ENCODE peak calls at places on chromosomes 4 and X, in nine cellular contexts. I is stimulated activated CD4-positive, alpha-beta T cell treated with anti-CD3 and anti-CD28 coated beads, Interleukin-15, amount 100 ng/mL, for 24 hours; J is CD14-positive monocyte; O is lung microvascular endothelial cell; E is nephron progenitor cell; Y is SJCRH30; C is GM06990; F is CD8-positive, alpha-beta memory T cell; H is psoas muscle. Q is an unnamed sample.

GRCh38 chr4:8067274-8067936 is 91.2 kb downstream of the ABLIM2 start:
- DNase-seq in H (peak), E (no peak), J (no peak), I (no peak), F (no peak), O (no peak), Y (no peak), C (no peak), Q (no peak)

GRCh38 chr4:142408003-142408441 is 438.1 kb downstream of the INPP4B start:
- DNase-seq in I (no peak), Y (peak), O (peak), C (no peak), H (no peak), E (no peak), F (no peak), J (no peak), Q (no peak)

GRCh38 chr4:76377922-76378321 is 43.0 kb downstream of the CCDC158 start:
- DNase-seq in I (peak), F (peak), C (no peak), O (peak), Y (peak), J (peak), H (no peak), E (peak), Q (no peak)

GRCh38 chrX:121165930-121166359 is 118.5 kb downstream of the GLUD2 start:
- DNase-seq in E (no peak), F (no peak), Y (no peak), C (no peak), O (no peak), H (no peak), I (no peak), J (no peak), Q (no peak)

GRCh38 chrX:3428762-3429161 is 82.3 kb upstream of the MXRA5 start:
- DNase-seq in I (no peak), O (no peak), H (no peak), E (no peak), Y (no peak), J (no peak), F (no peak), C (no peak), Q (no peak)

GRCh38 chr4:1015746-1016145 is 4.3 kb downstream of the FGFRL1 start:
- DNase-seq in C (no peak), I (no peak), H (no peak), F (no peak), O (no peak), E (no peak), Y (no peak), J (no peak), Q (no peak)

GRCh38 chrX:14899607-14900006 is 26.4 kb downstream of the MOSPD2 start:
- DNase-seq in H (no peak), O (peak), E (no peak), I (no peak), J (no peak), F (no peak), Y (no peak), C (peak), Q (no peak)

GRCh38 chr4:111630705-111631104 is 514.5 kb upstream of the FAM241A start:
- DNase-seq in H (no peak), I (no peak), O (peak), F (no peak), Y (peak), J (no peak), C (no peak), E (no peak), Q (no peak)

GRCh38 chr4:20432098-20432497 is 180.4 kb downstream of the SLIT2 start:
- DNase-seq in Y (no peak), H (no peak), C (no peak), I (no peak), F (no peak), O (no peak), J (no peak), E (no peak), Q (no peak)

GRCh38 chr4:26860922-26861433 is 337 bp downstream of the STIM2 start:
- DNase-seq in J (no peak), E (peak), F (peak), H (peak), C (peak), Y (peak), I (peak), O (peak), Q (no peak)

GRCh38 chr4:913280-913618 is 18.9 kb downstream of the GAK start:
- DNase-seq in E (no peak), Y (no peak), J (peak), F (peak), H (no peak), O (no peak), C (no peak), I (no peak), Q (no peak)

GRCh38 chr4:121829511-121829910 is 5.8 kb upstream of the CCNA2 start:
- DNase-seq in F (no peak), J (no peak), O (no peak), C (no peak), Y (no peak), H (no peak), I (no peak), E (no peak), Q (no peak)

GRCh38 chr4:8696369-8697127 is 104.0 kb downstream of the CPZ start:
- DNase-seq in I (no peak), Y (no peak), H (no peak), F (no peak), J (no peak), O (no peak), C (no peak), E (no peak), Q (no peak)

GRCh38 chr4:148565801-148566200 is 123.6 kb upstream of the NR3C2 start:
- DNase-seq in E (no peak), F (no peak), O (no peak), J (no peak), H (no peak), Y (no peak), I (no peak), C (no peak), Q (no peak)

GRCh38 chrX:57655065-57655464 is 25.0 kb downstream of the NLRP2B start:
- DNase-seq in H (no peak), I (no peak), Y (no peak), C (no peak), J (no peak), O (no peak), E (no peak), F (no peak), Q (no peak)

GRCh38 chr4:42152507-42153504 is at the start of gene BEND4:
- DNase-seq in H (no peak), E (no peak), Y (no peak), I (no peak), J (no peak), O (no peak), C (no peak), F (peak), Q (no peak)

GRCh38 chr4:47222276-47222675 is 190.9 kb downstream of the GABRB1 start:
- DNase-seq in H (no peak), E (no peak), Y (no peak), C (no peak), I (no peak), O (no peak), F (no peak), J (no peak), Q (no peak)

GRCh38 chr4:47879458-47879857 is 34.9 kb downstream of the NFXL1 start:
- DNase-seq in C (no peak), O (no peak), I (no peak), J (no peak), F (no peak), H (no peak), Y (no peak), E (no peak), Q (no peak)

GRCh38 chr4:140427919-140428471 is 547 bp upstream of the CLGN start:
- DNase-seq in I (no peak), Y (no peak), F (no peak), H (no peak), J (no peak), C (no peak), O (no peak), E (no peak), Q (no peak)

GRCh38 chr4:132982151-132982550 is 166.9 kb upstream of the PCDH10 start:
- DNase-seq in I (no peak), F (no peak), O (no peak), Y (no peak), H (no peak), E (no peak), J (no peak), C (no peak), Q (no peak)

GRCh38 chrX:107724653-107725052 is 50.9 kb downstream of the TSC22D3 start:
- DNase-seq in H (no peak), I (no peak), O (no peak), J (no peak), E (no peak), C (no peak), F (no peak), Y (no peak), Q (no peak)

GRCh38 chr4:111400736-111401135 is 744.5 kb upstream of the FAM241A start:
- DNase-seq in Y (peak), O (no peak), F (no peak), C (no peak), J (no peak), I (no peak), E (no peak), H (no peak), Q (no peak)

GRCh38 chr4:8192748-8193738 is 6.0 kb upstream of the SH3TC1 start:
- DNase-seq in Y (peak), C (peak), E (peak), J (peak), O (peak), H (peak), F (peak), I (peak), Q (peak)

GRCh38 chrX:136028383-136028984 is 43.2 kb downstream of the SLC9A6 start:
- DNase-seq in H (no peak), Y (no peak), F (no peak), O (peak), J (no peak), C (peak), E (no peak), I (no peak), Q (no peak)

GRCh38 chr4:61572160-61572559 is 372.0 kb downstream of the ADGRL3 start:
- DNase-seq in C (no peak), I (no peak), J (no peak), O (no peak), Y (no peak), F (no peak), H (no peak), E (no peak), Q (no peak)

GRCh38 chr4:21507439-21507838 is 441.1 kb downstream of the KCNIP4 start:
- DNase-seq in F (no peak), Y (no peak), I (no peak), J (no peak), C (no peak), E (no peak), O (peak), H (no peak), Q (no peak)

GRCh38 chr4:181432347-181432746 is 810.9 kb upstream of the TENM3 start:
- DNase-seq in O (no peak), H (no peak), C (no peak), Y (no peak), E (peak), I (no peak), F (no peak), J (no peak), Q (no peak)

GRCh38 chr4:118352843-118353373 is at the start of gene PRSS12:
- DNase-seq in H (peak), C (peak), I (peak), J (peak), O (peak), F (peak), Y (peak), E (peak), Q (no peak)

GRCh38 chrX:69987691-69988090 is 62.0 kb downstream of the AWAT2 start:
- DNase-seq in O (peak), I (no peak), C (no peak), J (no peak), F (no peak), H (no peak), E (no peak), Y (no peak), Q (no peak)

GRCh38 chr4:187283306-187283705 is 559.6 kb upstream of the FAT1 start:
- DNase-seq in J (no peak), F (no peak), H (no peak), E (no peak), C (no peak), Y (no peak), O (no peak), I (no peak), Q (no peak)

GRCh38 chr4:10535900-10536299 is 78.7 kb upstream of the ZNF518B start:
- DNase-seq in H (no peak), E (no peak), Y (peak), J (no peak), C (peak), F (no peak), O (no peak), I (no peak), Q (peak)

GRCh38 chr4:53128959-53129358 is 236.9 kb downstream of the SCFD2 start:
- DNase-seq in O (peak), H (peak), C (no peak), Y (no peak), E (no peak), I (no peak), J (no peak), F (no peak), Q (no peak)

GRCh38 chrX:23699636-23700194 is 32.4 kb downstream of the PRDX4 start:
- DNase-seq in J (no peak), E (no peak), C (no peak), H (no peak), O (no peak), Y (no peak), F (no peak), I (peak), Q (no peak)

GRCh38 chr4:8578717-8579116 is 1.5 kb upstream of the GPR78 start:
- DNase-seq in Y (no peak), C (no peak), O (no peak), H (no peak), J (no peak), E (no peak), F (no peak), I (no peak), Q (no peak)

GRCh38 chr4:19047481-19047880 is 1025.9 kb upstream of the LCORL start:
- DNase-seq in O (no peak), Y (no peak), F (no peak), H (no peak), J (no peak), C (no peak), I (no peak), E (no peak), Q (no peak)